ENCODE peak calls at places on chromosomes 6 and 20, in six cellular contexts. One of them, this sample, is unnamed.

GRCh38 chr6:116528163-116528562 is 16.7 kb downstream of the CALHM5 start:
- DNase-seq in AG09319: no peak
- DNase-seq in hepatocyte: no peak
- DNase-seq in HFFc6: no peak
- DNase-seq in cardiac muscle cell: no peak
- DNase-seq in HFF-Myc: no peak
- DNase-seq in this sample: no peak

GRCh38 chr6:4760773-4761172 is 15.4 kb upstream of the CDYL start:
- DNase-seq in AG09319: no peak
- DNase-seq in hepatocyte: no peak
- DNase-seq in HFFc6: no peak
- DNase-seq in cardiac muscle cell: no peak
- DNase-seq in HFF-Myc: no peak
- DNase-seq in this sample: no peak

GRCh38 chr6:161198176-161198575 is 75.7 kb downstream of the AGPAT4 start:
- DNase-seq in AG09319: peak
- DNase-seq in hepatocyte: no peak
- DNase-seq in HFFc6: no peak
- DNase-seq in cardiac muscle cell: no peak
- DNase-seq in HFF-Myc: no peak
- DNase-seq in this sample: no peak

GRCh38 chr20:41339957-41340326 is 679 bp upstream of the LPIN3 start:
- DNase-seq in AG09319: no peak
- DNase-seq in hepatocyte: peak
- DNase-seq in HFFc6: peak
- DNase-seq in cardiac muscle cell: peak
- DNase-seq in HFF-Myc: peak
- DNase-seq in this sample: peak

GRCh38 chr6:127347188-127347587 is 3.8 kb upstream of the ECHDC1 start:
- DNase-seq in AG09319: no peak
- DNase-seq in hepatocyte: no peak
- DNase-seq in HFFc6: no peak
- DNase-seq in cardiac muscle cell: no peak
- DNase-seq in HFF-Myc: no peak
- DNase-seq in this sample: no peak

GRCh38 chr6:66628917-66629316 is 921.9 kb upstream of the EYS start:
- DNase-seq in AG09319: no peak
- DNase-seq in hepatocyte: no peak
- DNase-seq in HFFc6: no peak
- DNase-seq in cardiac muscle cell: no peak
- DNase-seq in HFF-Myc: no peak
- DNase-seq in this sample: no peak

GRCh38 chr20:32336918-32337347 is 21.2 kb upstream of the ASXL1 start:
- DNase-seq in AG09319: no peak
- DNase-seq in hepatocyte: peak
- DNase-seq in HFFc6: no peak
- DNase-seq in cardiac muscle cell: peak
- DNase-seq in HFF-Myc: no peak
- DNase-seq in this sample: no peak

GRCh38 chr6:16388488-16388887 is 150.1 kb downstream of the GMPR start:
- DNase-seq in AG09319: peak
- DNase-seq in hepatocyte: no peak
- DNase-seq in HFFc6: peak
- DNase-seq in cardiac muscle cell: no peak
- DNase-seq in HFF-Myc: no peak
- DNase-seq in this sample: no peak

GRCh38 chr6:157714153-157714490 is 108.9 kb upstream of the SNX9 start:
- DNase-seq in AG09319: peak
- DNase-seq in hepatocyte: no peak
- DNase-seq in HFFc6: peak
- DNase-seq in cardiac muscle cell: peak
- DNase-seq in HFF-Myc: no peak
- DNase-seq in this sample: no peak

GRCh38 chr6:3509326-3509725 is 52.5 kb upstream of the SLC22A23 start:
- DNase-seq in AG09319: no peak
- DNase-seq in hepatocyte: no peak
- DNase-seq in HFFc6: peak
- DNase-seq in cardiac muscle cell: no peak
- DNase-seq in HFF-Myc: no peak
- DNase-seq in this sample: no peak

GRCh38 chr6:107689881-107690545 is 134.1 kb downstream of the SCML4 start:
- DNase-seq in AG09319: no peak
- DNase-seq in hepatocyte: no peak
- DNase-seq in HFFc6: no peak
- DNase-seq in cardiac muscle cell: no peak
- DNase-seq in HFF-Myc: no peak
- DNase-seq in this sample: no peak

GRCh38 chr6:87714093-87714809 is 12.2 kb upstream of the AKIRIN2 start:
- DNase-seq in AG09319: no peak
- DNase-seq in hepatocyte: no peak
- DNase-seq in HFFc6: peak
- DNase-seq in cardiac muscle cell: no peak
- DNase-seq in HFF-Myc: no peak
- DNase-seq in this sample: no peak

GRCh38 chr6:153677522-153677921 is 361.5 kb upstream of the OPRM1 start:
- DNase-seq in AG09319: no peak
- DNase-seq in hepatocyte: no peak
- DNase-seq in HFFc6: no peak
- DNase-seq in cardiac muscle cell: no peak
- DNase-seq in HFF-Myc: no peak
- DNase-seq in this sample: no peak

GRCh38 chr6:30983439-30983838 is at the start of gene MUC21:
- DNase-seq in AG09319: no peak
- DNase-seq in hepatocyte: no peak
- DNase-seq in HFFc6: no peak
- DNase-seq in cardiac muscle cell: no peak
- DNase-seq in HFF-Myc: no peak
- DNase-seq in this sample: no peak

GRCh38 chr20:37622728-37623127 is 71.1 kb upstream of the CTNNBL1 start:
- DNase-seq in AG09319: no peak
- DNase-seq in hepatocyte: no peak
- DNase-seq in HFFc6: no peak
- DNase-seq in cardiac muscle cell: no peak
- DNase-seq in HFF-Myc: no peak
- DNase-seq in this sample: no peak

GRCh38 chr20:62666736-62667529 is 24.6 kb downstream of the SLCO4A1 start:
- DNase-seq in AG09319: no peak
- DNase-seq in hepatocyte: no peak
- DNase-seq in HFFc6: no peak
- DNase-seq in cardiac muscle cell: no peak
- DNase-seq in HFF-Myc: no peak
- DNase-seq in this sample: no peak

GRCh38 chr6:162964703-162965140 is 236.9 kb downstream of the PACRG start:
- DNase-seq in AG09319: peak
- DNase-seq in hepatocyte: peak
- DNase-seq in HFFc6: peak
- DNase-seq in cardiac muscle cell: no peak
- DNase-seq in HFF-Myc: peak
- DNase-seq in this sample: no peak

GRCh38 chr6:38114976-38115632 is 295.6 kb downstream of the ZFAND3 start:
- DNase-seq in AG09319: no peak
- DNase-seq in hepatocyte: no peak
- DNase-seq in HFFc6: peak
- DNase-seq in cardiac muscle cell: no peak
- DNase-seq in HFF-Myc: no peak
- DNase-seq in this sample: no peak

GRCh38 chr6:143160439-143161220 is 99.9 kb downstream of the AIG1 start:
- DNase-seq in AG09319: no peak
- DNase-seq in hepatocyte: no peak
- DNase-seq in HFFc6: no peak
- DNase-seq in cardiac muscle cell: no peak
- DNase-seq in HFF-Myc: no peak
- DNase-seq in this sample: no peak

GRCh38 chr6:45154679-45155078 is 173.5 kb upstream of the RUNX2 start:
- DNase-seq in AG09319: no peak
- DNase-seq in hepatocyte: no peak
- DNase-seq in HFFc6: no peak
- DNase-seq in cardiac muscle cell: no peak
- DNase-seq in HFF-Myc: no peak
- DNase-seq in this sample: no peak

GRCh38 chr6:150711584-150712501 is 112.2 kb downstream of the PLEKHG1 start:
- DNase-seq in AG09319: no peak
- DNase-seq in hepatocyte: no peak
- DNase-seq in HFFc6: no peak
- DNase-seq in cardiac muscle cell: no peak
- DNase-seq in HFF-Myc: no peak
- DNase-seq in this sample: no peak

GRCh38 chr6:112233864-112234263 is 20.5 kb downstream of the LAMA4 start:
- DNase-seq in AG09319: no peak
- DNase-seq in hepatocyte: no peak
- DNase-seq in HFFc6: peak
- DNase-seq in cardiac muscle cell: no peak
- DNase-seq in HFF-Myc: peak
- DNase-seq in this sample: no peak

GRCh38 chr6:170148709-170149470 is 142.0 kb downstream of the DLL1 start:
- DNase-seq in AG09319: no peak
- DNase-seq in hepatocyte: no peak
- DNase-seq in HFFc6: no peak
- DNase-seq in cardiac muscle cell: no peak
- DNase-seq in HFF-Myc: no peak
- DNase-seq in this sample: no peak

GRCh38 chr20:354298-354977 is 7.5 kb downstream of the NRSN2 start:
- DNase-seq in AG09319: no peak
- DNase-seq in hepatocyte: peak
- DNase-seq in HFFc6: peak
- DNase-seq in cardiac muscle cell: peak
- DNase-seq in HFF-Myc: no peak
- DNase-seq in this sample: peak

GRCh38 chr6:136846046-136846445 is 23.7 kb downstream of the PEX7 start:
- DNase-seq in AG09319: peak
- DNase-seq in hepatocyte: peak
- DNase-seq in HFFc6: peak
- DNase-seq in cardiac muscle cell: peak
- DNase-seq in HFF-Myc: no peak
- DNase-seq in this sample: peak

GRCh38 chr6:30542404-30542725 is 13.9 kb downstream of the GNL1 start:
- DNase-seq in AG09319: no peak
- DNase-seq in hepatocyte: no peak
- DNase-seq in HFFc6: no peak
- DNase-seq in cardiac muscle cell: no peak
- DNase-seq in HFF-Myc: no peak
- DNase-seq in this sample: no peak

GRCh38 chr20:56724246-56724757 is 95.2 kb downstream of the TFAP2C start:
- DNase-seq in AG09319: no peak
- DNase-seq in hepatocyte: no peak
- DNase-seq in HFFc6: no peak
- DNase-seq in cardiac muscle cell: no peak
- DNase-seq in HFF-Myc: no peak
- DNase-seq in this sample: no peak

GRCh38 chr6:103858003-103858402 is 1001.7 kb downstream of the HACE1 start:
- DNase-seq in AG09319: no peak
- DNase-seq in hepatocyte: no peak
- DNase-seq in HFFc6: no peak
- DNase-seq in cardiac muscle cell: no peak
- DNase-seq in HFF-Myc: no peak
- DNase-seq in this sample: no peak

GRCh38 chr6:103855750-103856149 is 1004.0 kb downstream of the HACE1 start:
- DNase-seq in AG09319: no peak
- DNase-seq in hepatocyte: no peak
- DNase-seq in HFFc6: no peak
- DNase-seq in cardiac muscle cell: no peak
- DNase-seq in HFF-Myc: no peak
- DNase-seq in this sample: no peak

DNA sequence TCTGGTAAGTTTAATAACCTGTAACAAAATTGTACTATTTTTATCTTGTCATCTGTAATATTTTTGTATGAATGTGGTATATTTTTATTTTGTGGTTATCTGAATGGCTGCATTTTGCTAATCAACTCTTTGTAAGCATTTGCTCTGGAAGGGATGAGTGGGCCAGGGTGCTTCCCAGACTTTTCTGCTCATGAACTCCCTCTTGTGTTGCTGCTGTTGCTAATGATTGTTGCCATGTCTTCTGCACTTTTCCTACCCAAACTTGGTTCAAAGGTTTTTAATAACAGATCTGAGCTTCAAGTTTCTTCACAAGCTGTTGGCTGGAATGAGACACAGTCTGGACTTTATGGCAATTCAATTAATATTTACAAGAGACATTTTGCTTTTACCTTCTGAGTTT is 1005.7 kb downstream of the HACE1 start:
- DNase-seq in AG09319: no peak
- DNase-seq in hepatocyte: no peak
- DNase-seq in HFFc6: no peak
- DNase-seq in cardiac muscle cell: no peak
- DNase-seq in HFF-Myc: no peak
- DNase-seq in this sample: no peak
- TF ChIP-seq CTCF in AG09319: no peak
- TF ChIP-seq CTCF in hepatocyte: no peak
- TF ChIP-seq CTCF in HFFc6: no peak
- TF ChIP-seq CTCF in cardiac muscle cell: no peak
- TF ChIP-seq CTCF in HFF-Myc: no peak
- TF ChIP-seq CTCF in this sample: no peak

GRCh38 chr6:39296745-39297640 is 17.2 kb downstream of the KCNK17 start:
- DNase-seq in AG09319: no peak
- DNase-seq in hepatocyte: no peak
- DNase-seq in HFFc6: no peak
- DNase-seq in cardiac muscle cell: peak
- DNase-seq in HFF-Myc: no peak
- DNase-seq in this sample: no peak
- TF ChIP-seq CTCF in AG09319: no peak
- TF ChIP-seq CTCF in hepatocyte: no peak
- TF ChIP-seq CTCF in HFFc6: no peak
- TF ChIP-seq CTCF in cardiac muscle cell: no peak
- TF ChIP-seq CTCF in HFF-Myc: no peak
- TF ChIP-seq CTCF in this sample: no peak

GRCh38 chr6:40848868-40849524 is 190.0 kb downstream of the UNC5CL start:
- DNase-seq in AG09319: no peak
- DNase-seq in hepatocyte: no peak
- DNase-seq in HFFc6: no peak
- DNase-seq in cardiac muscle cell: no peak
- DNase-seq in HFF-Myc: no peak
- DNase-seq in this sample: no peak

GRCh38 chr6:40856271-40856670 is 182.8 kb downstream of the UNC5CL start:
- DNase-seq in AG09319: no peak
- DNase-seq in hepatocyte: no peak
- DNase-seq in HFFc6: no peak
- DNase-seq in cardiac muscle cell: no peak
- DNase-seq in HFF-Myc: no peak
- DNase-seq in this sample: no peak

GRCh38 chr6:40854592-40854991 is 184.4 kb downstream of the UNC5CL start:
- DNase-seq in AG09319: no peak
- DNase-seq in hepatocyte: no peak
- DNase-seq in HFFc6: no peak
- DNase-seq in cardiac muscle cell: no peak
- DNase-seq in HFF-Myc: no peak
- DNase-seq in this sample: no peak

GRCh38 chr6:40855481-40855880 is 183.5 kb downstream of the UNC5CL start:
- DNase-seq in AG09319: no peak
- DNase-seq in hepatocyte: no peak
- DNase-seq in HFFc6: no peak
- DNase-seq in cardiac muscle cell: no peak
- DNase-seq in HFF-Myc: no peak
- DNase-seq in this sample: no peak

GRCh38 chr6:40852667-40853383 is 186.2 kb downstream of the UNC5CL start:
- DNase-seq in AG09319: no peak
- DNase-seq in hepatocyte: peak
- DNase-seq in HFFc6: peak
- DNase-seq in cardiac muscle cell: no peak
- DNase-seq in HFF-Myc: no peak
- DNase-seq in this sample: no peak
- TF ChIP-seq CTCF in AG09319: peak
- TF ChIP-seq CTCF in hepatocyte: peak
- TF ChIP-seq CTCF in HFFc6: peak
- TF ChIP-seq CTCF in cardiac muscle cell: peak
- TF ChIP-seq CTCF in HFF-Myc: peak
- TF ChIP-seq CTCF in this sample: no peak

GRCh38 chr20:10201321-10201870 is 17.2 kb upstream of the SNAP25 start:
- DNase-seq in AG09319: no peak
- DNase-seq in hepatocyte: no peak
- DNase-seq in HFFc6: no peak
- DNase-seq in cardiac muscle cell: no peak
- DNase-seq in HFF-Myc: no peak
- DNase-seq in this sample: no peak
- TF ChIP-seq CTCF in AG09319: no peak
- TF ChIP-seq CTCF in hepatocyte: no peak
- TF ChIP-seq CTCF in HFFc6: no peak
- TF ChIP-seq CTCF in cardiac muscle cell: no peak
- TF ChIP-seq CTCF in HFF-Myc: no peak
- TF ChIP-seq CTCF in this sample: no peak

This sample was measured in GM10248.